ENCODE peak calls at places on chromosomes 6 and 20, in five cellular contexts. A is K562, M is GM12878, D is HepG2, R is H1. Q is an unnamed sample.

GRCh38 chr20:14963262-14963663 is 625.9 kb upstream of the FLRT3 start:
- DNase-seq in A (no peak), M (no peak), D (peak; percentile 35), R (no peak), Q (peak; percentile 78)

GRCh38 chr20:40869416-40870147 is 159.0 kb upstream of the TOP1 start:
- DNase-seq in A (no peak), M (no peak), D (no peak), R (no peak), Q (no peak)

GRCh38 chr20:437787-438486 is 24.4 kb downstream of the TBC1D20 start:
- DNase-seq in A (no peak), M (no peak), D (no peak), R (no peak), Q (no peak)

GRCh38 chr20:40675599-40676221 is 13.3 kb downstream of the MAFB start:
- DNase-seq in A (no peak), M (no peak), D (no peak), R (no peak), Q (no peak)

GRCh38 chr6:47094351-47094925 is 52.3 kb upstream of the ADGRF1 start:
- DNase-seq in A (no peak), M (no peak), D (peak; percentile 97), R (no peak), Q (no peak)

GRCh38 chr20:9015984-9016324 is 52.9 kb upstream of the PLCB4 start:
- DNase-seq in A (no peak), M (no peak), D (no peak), R (no peak), Q (no peak)

GRCh38 chr20:63567382-63568169 is 6.5 kb downstream of the HELZ2 start:
- DNase-seq in A (no peak), M (peak; percentile 60), D (no peak), R (no peak), Q (no peak)

GRCh38 chr20:25023316-25023715 is 30.8 kb upstream of the APMAP start:
- DNase-seq in A (no peak), M (no peak), D (no peak), R (no peak), Q (no peak)

GRCh38 chr6:130473886-130474285 is 108.1 kb downstream of the TMEM200A start:
- DNase-seq in A (no peak), M (no peak), D (no peak), R (no peak), Q (no peak)

GRCh38 chr20:45822863-45823262 is 4.2 kb downstream of the TNNC2 start:
- DNase-seq in A (no peak), M (no peak), D (no peak), R (no peak), Q (no peak)

GRCh38 chr6:149081281-149081680 is 236.2 kb upstream of the TAB2 start:
- DNase-seq in A (no peak), M (no peak), D (no peak), R (no peak), Q (no peak)

GRCh38 chr20:3227511-3227910 is 11.5 kb downstream of the SLC4A11 start:
- DNase-seq in A (no peak), M (no peak), D (no peak), R (no peak), Q (no peak)

GRCh38 chr6:115969207-115969929 is 91.3 kb downstream of the FRK start:
- DNase-seq in A (no peak), M (no peak), D (no peak), R (peak; percentile 5), Q (peak; percentile 3)

GRCh38 chr6:47180633-47181032 is 129.1 kb downstream of the TNFRSF21 start:
- DNase-seq in A (no peak), M (no peak), D (peak; percentile 61), R (peak; percentile 10), Q (peak; percentile 36)

GRCh38 chr6:105783333-105783945 is 302.7 kb upstream of the PRDM1 start:
- DNase-seq in A (no peak), M (no peak), D (no peak), R (no peak), Q (no peak)

GRCh38 chr20:2179957-2180356 is 78.3 kb downstream of the STK35 start:
- DNase-seq in A (no peak), M (no peak), D (no peak), R (no peak), Q (no peak)

GRCh38 chr6:43089874-43090556 is 13.9 kb downstream of the PTK7 start:
- DNase-seq in A (no peak), M (no peak), D (peak; percentile 95), R (no peak), Q (no peak)

GRCh38 chr6:41428995-41429417 is 93.6 kb downstream of the NCR2 start:
- DNase-seq in A (no peak), M (no peak), D (no peak), R (no peak), Q (no peak)

GRCh38 chr20:47985092-47985850 is 200.0 kb upstream of the SULF2 start:
- DNase-seq in A (peak; percentile 84), M (no peak), D (no peak), R (no peak), Q (peak; percentile 40)

GRCh38 chr6:113120214-113120576 is 737.0 kb upstream of the MARCKS start:
- DNase-seq in A (no peak), M (no peak), D (no peak), R (no peak), Q (no peak)

GRCh38 chr20:8523684-8524083 is 391.6 kb downstream of the PLCB1 start:
- DNase-seq in A (no peak), M (no peak), D (no peak), R (no peak), Q (peak; percentile 24)

GRCh38 chr6:170358496-170358895 is 51.9 kb downstream of the FAM120B start:
- DNase-seq in A (no peak), M (no peak), D (no peak), R (no peak), Q (no peak)

GRCh38 chr20:50992733-50993457 is 30.0 kb downstream of the KCNG1 start:
- DNase-seq in A (peak; percentile 92), M (peak; percentile 17), D (peak; percentile 89), R (peak; percentile 66), Q (peak; percentile 90)

GRCh38 chr6:138211048-138211581 is 7.2 kb downstream of the PBOV1 start:
- DNase-seq in A (no peak), M (no peak), D (no peak), R (no peak), Q (no peak)

GRCh38 chr6:64732888-64733287 is 974.1 kb downstream of the EYS start:
- DNase-seq in A (no peak), M (no peak), D (peak; percentile 9), R (no peak), Q (no peak)

GRCh38 chr6:83199173-83199864 is 6.2 kb downstream of the RWDD2A start:
- DNase-seq in A (no peak), M (no peak), D (no peak), R (no peak), Q (no peak)

GRCh38 chr6:26366504-26366903 is 1.5 kb downstream of the BTN3A2 start:
- DNase-seq in A (peak; percentile 37), M (no peak), D (no peak), R (no peak), Q (no peak)

GRCh38 chr6:169391473-169392071 is 137.9 kb upstream of the THBS2 start:
- DNase-seq in A (no peak), M (no peak), D (no peak), R (no peak), Q (no peak)

GRCh38 chr6:168147205-168147738 is 68.3 kb upstream of the FRMD1 start:
- DNase-seq in A (no peak), M (no peak), D (no peak), R (no peak), Q (no peak)

GRCh38 chr6:134342211-134342610 is 24.3 kb upstream of the SGK1 start:
- DNase-seq in A (no peak), M (no peak), D (no peak), R (no peak), Q (no peak)

GRCh38 chr6:118963003-118963402 is 28.0 kb upstream of the MCM9 start:
- DNase-seq in A (peak; percentile 13), M (no peak), D (no peak), R (no peak), Q (no peak)

GRCh38 chr6:167906899-167907298 is 80.2 kb downstream of the AFDN start:
- DNase-seq in A (no peak), M (no peak), D (no peak), R (no peak), Q (no peak)

GRCh38 chr6:139250296-139251274 is 41.2 kb downstream of the TXLNB start:
- DNase-seq in A (peak; percentile 51), M (no peak), D (peak; percentile 58), R (peak; percentile 56), Q (peak; percentile 53)

GRCh38 chr6:159473844-159474243 is 219.2 kb downstream of the SOD2 start:
- DNase-seq in A (no peak), M (no peak), D (no peak), R (no peak), Q (no peak)

DNA sequence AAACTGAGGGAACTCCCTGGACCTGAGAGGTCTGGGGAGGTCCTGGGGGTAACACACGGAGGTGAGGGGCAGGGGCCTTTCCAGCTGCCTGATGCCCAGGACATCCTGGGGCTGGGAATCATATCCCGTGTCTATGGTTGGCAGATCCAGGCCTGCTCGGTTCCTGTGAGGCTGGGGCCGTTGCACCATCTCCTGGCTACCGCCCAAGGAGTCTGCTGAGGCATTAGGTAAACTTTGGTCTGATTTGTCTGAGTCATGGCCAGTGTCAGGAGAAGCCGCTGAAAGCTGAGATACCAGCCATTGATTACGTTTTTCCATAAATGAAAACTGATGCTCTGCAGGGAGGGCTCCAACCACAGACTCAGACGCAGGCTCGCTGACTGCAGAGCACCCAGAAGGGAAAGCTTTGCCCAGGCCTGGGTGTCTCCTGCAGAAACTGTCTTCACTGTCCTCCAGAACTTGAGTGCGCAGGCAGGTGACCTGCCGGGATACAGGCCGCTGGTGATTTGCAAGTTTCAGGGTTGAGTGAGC is 14.2 kb downstream of the TRAF3IP2 start:
- DNase-seq in A (no peak), M (no peak), D (peak; percentile 88), R (no peak), Q (peak; percentile 90)
- TF ChIP-seq HDAC2 in A (peak; percentile 96), M (no peak), D (no peak), R (no peak), Q (no peak)

GRCh38 chr6:73129653-73130443 is 95.4 kb downstream of the KHDC1L start:
- DNase-seq in A (peak; percentile 66), M (peak; percentile 39), D (peak; percentile 53), R (peak; percentile 53), Q (peak; percentile 61)
- TF ChIP-seq HDAC2 in A (no peak), M (no peak), D (no peak), R (no peak), Q (no peak)

GRCh38 chr6:8114956-8115355 is 12.6 kb upstream of the EEF1E1 start:
- DNase-seq in A (no peak), M (no peak), D (no peak), R (no peak), Q (no peak)
- TF ChIP-seq HDAC2 in A (no peak), M (no peak), D (no peak), R (no peak), Q (no peak)

GRCh38 chr20:5674176-5674660 is 76.0 kb upstream of the SHLD1 start:
- DNase-seq in A (no peak), M (peak; percentile 94), D (peak; percentile 82), R (no peak), Q (no peak)
- TF ChIP-seq HDAC2 in A (no peak), M (no peak), D (no peak), R (no peak), Q (no peak)

GRCh38 chr6:117829594-117830319 is 77.3 kb upstream of the SLC35F1 start:
- DNase-seq in A (no peak), M (no peak), D (peak; percentile 44), R (peak; percentile 17), Q (peak; percentile 45)
- TF ChIP-seq HDAC2 in A (no peak), M (no peak), D (no peak), R (no peak), Q (no peak)